ENCODE peak calls at places on chromosomes 11 and 22, in four cellular contexts. One of them, this sample, is unnamed.
A peak's percentile ranks its signal among the peaks of the same experiment; 100 is the strongest.

GRCh38 chr22:22080270-22080669 is 97.7 kb upstream of the TOP3B start:
- DNase-seq in HL-60: no peak
- DNase-seq in K562: no peak
- DNase-seq in GM12878: no peak
- DNase-seq in this sample: no peak

GRCh38 chr22:28999510-29000224 is 62.0 kb downstream of the C22orf31 start:
- DNase-seq in HL-60: no peak
- DNase-seq in K562: no peak
- DNase-seq in GM12878: no peak
- DNase-seq in this sample: no peak

GRCh38 chr11:107705027-107705426 is 6.8 kb downstream of the SLN start:
- DNase-seq in HL-60: no peak
- DNase-seq in K562: no peak
- DNase-seq in GM12878: no peak
- DNase-seq in this sample: no peak

GRCh38 chr11:114915871-114916270 is 237.5 kb downstream of the NXPE2 start:
- DNase-seq in HL-60: no peak
- DNase-seq in K562: no peak
- DNase-seq in GM12878: no peak
- DNase-seq in this sample: no peak

GRCh38 chr11:70159612-70160570 is 43.2 kb upstream of the FADD start:
- DNase-seq in HL-60: no peak
- DNase-seq in K562: no peak
- DNase-seq in GM12878: no peak
- DNase-seq in this sample: no peak

GRCh38 chr22:48761546-48761945 is 1066.1 kb downstream of the BRD1 start:
- DNase-seq in HL-60: no peak
- DNase-seq in K562: no peak
- DNase-seq in GM12878: no peak
- DNase-seq in this sample: no peak

GRCh38 chr22:43479962-43480361 is 68.1 kb downstream of the MPPED1 start:
- DNase-seq in HL-60: peak; percentile 76
- DNase-seq in K562: no peak
- DNase-seq in GM12878: no peak
- DNase-seq in this sample: no peak

GRCh38 chr22:37148742-37149665 is 712 bp downstream of the IL2RB start:
- DNase-seq in HL-60: no peak
- DNase-seq in K562: no peak
- DNase-seq in GM12878: no peak
- DNase-seq in this sample: no peak

GRCh38 chr22:35484651-35485372 is 55.8 kb upstream of the RASD2 start:
- DNase-seq in HL-60: no peak
- DNase-seq in K562: no peak
- DNase-seq in GM12878: no peak
- DNase-seq in this sample: no peak

GRCh38 chr11:114197799-114198500 is 98.2 kb upstream of the NNMT start:
- DNase-seq in HL-60: no peak
- DNase-seq in K562: no peak
- DNase-seq in GM12878: no peak
- DNase-seq in this sample: no peak

GRCh38 chr11:95888439-95888838 is 35.5 kb downstream of the MTMR2 start:
- DNase-seq in HL-60: no peak
- DNase-seq in K562: no peak
- DNase-seq in GM12878: no peak
- DNase-seq in this sample: no peak

GRCh38 chr11:8285228-8285627 is 21.6 kb upstream of the LMO1 start:
- DNase-seq in HL-60: no peak
- DNase-seq in K562: no peak
- DNase-seq in GM12878: no peak
- DNase-seq in this sample: no peak

GRCh38 chr11:17986007-17986710 is 26.7 kb downstream of the SERGEF start:
- DNase-seq in HL-60: no peak
- DNase-seq in K562: no peak
- DNase-seq in GM12878: no peak
- DNase-seq in this sample: no peak

GRCh38 chr11:20363500-20364411 is at the start of gene HTATIP2:
- DNase-seq in HL-60: peak; percentile 49
- DNase-seq in K562: peak; percentile 91
- DNase-seq in GM12878: no peak
- DNase-seq in this sample: peak; percentile 76

GRCh38 chr11:46710821-46711269 is 8.2 kb upstream of the F2 start:
- DNase-seq in HL-60: no peak
- DNase-seq in K562: no peak
- DNase-seq in GM12878: no peak
- DNase-seq in this sample: no peak

GRCh38 chr11:19995131-19995530 is 165.1 kb downstream of the DBX1 start:
- DNase-seq in HL-60: no peak
- DNase-seq in K562: peak; percentile 70
- DNase-seq in GM12878: no peak
- DNase-seq in this sample: no peak

GRCh38 chr11:132874638-132875037 is 657.7 kb downstream of the OPCML start:
- DNase-seq in HL-60: no peak
- DNase-seq in K562: no peak
- DNase-seq in GM12878: no peak
- DNase-seq in this sample: no peak

GRCh38 chr11:101321222-101321621 is 191.6 kb upstream of the PGR start:
- DNase-seq in HL-60: no peak
- DNase-seq in K562: no peak
- DNase-seq in GM12878: no peak
- DNase-seq in this sample: no peak

GRCh38 chr11:115423728-115424459 is 80.3 kb downstream of the CADM1 start:
- DNase-seq in HL-60: no peak
- DNase-seq in K562: no peak
- DNase-seq in GM12878: no peak
- DNase-seq in this sample: no peak

GRCh38 chr11:59615132-59615636 is 390 bp downstream of the OSBP start:
- DNase-seq in HL-60: peak; percentile 25
- DNase-seq in K562: peak; percentile 66
- DNase-seq in GM12878: no peak
- DNase-seq in this sample: peak; percentile 24

GRCh38 chr11:12249590-12250260 is 127.6 kb upstream of the PARVA start:
- DNase-seq in HL-60: no peak
- DNase-seq in K562: no peak
- DNase-seq in GM12878: no peak
- DNase-seq in this sample: no peak

GRCh38 chr11:75597636-75598035 is 35.6 kb downstream of the SERPINH1 start:
- DNase-seq in HL-60: peak; percentile 12
- DNase-seq in K562: peak; percentile 71
- DNase-seq in GM12878: no peak
- DNase-seq in this sample: peak; percentile 43

GRCh38 chr11:30568933-30569332 is 17.2 kb downstream of the MPPED2 start:
- DNase-seq in HL-60: no peak
- DNase-seq in K562: no peak
- DNase-seq in GM12878: no peak
- DNase-seq in this sample: no peak
- TF ChIP-seq SPI1 in HL-60: no peak
- TF ChIP-seq SPI1 in K562: no peak
- TF ChIP-seq SPI1 in GM12878: no peak
- TF ChIP-seq SPI1 in this sample: no peak

DNA sequence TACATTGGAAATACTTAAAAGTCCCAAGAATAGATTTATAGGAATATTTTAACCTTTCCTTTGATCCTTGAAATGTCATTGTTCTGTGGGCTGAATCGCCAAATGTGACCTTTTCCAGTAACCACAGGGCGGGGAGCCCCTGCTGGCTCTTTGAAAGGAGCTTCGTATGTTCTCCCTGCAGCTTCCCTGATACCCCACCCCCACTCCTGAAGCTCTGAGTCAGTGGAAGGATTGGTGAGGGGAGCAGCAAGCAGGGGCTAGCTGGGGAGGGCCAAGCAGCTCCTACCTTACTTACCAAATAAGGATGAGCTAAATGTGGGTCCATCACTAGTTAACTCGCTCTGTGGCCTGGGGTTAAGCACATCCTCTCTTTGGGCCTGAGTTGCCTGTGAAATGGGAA is 87.7 kb downstream of the CHST1 start:
- DNase-seq in HL-60: no peak
- DNase-seq in K562: no peak
- DNase-seq in GM12878: no peak
- DNase-seq in this sample: no peak
- TF ChIP-seq POLR2AphosphoS5 in HL-60: no peak
- TF ChIP-seq POLR2AphosphoS5 in K562: no peak
- TF ChIP-seq POLR2AphosphoS5 in GM12878: no peak
- TF ChIP-seq POLR2AphosphoS5 in this sample: no peak

DNA sequence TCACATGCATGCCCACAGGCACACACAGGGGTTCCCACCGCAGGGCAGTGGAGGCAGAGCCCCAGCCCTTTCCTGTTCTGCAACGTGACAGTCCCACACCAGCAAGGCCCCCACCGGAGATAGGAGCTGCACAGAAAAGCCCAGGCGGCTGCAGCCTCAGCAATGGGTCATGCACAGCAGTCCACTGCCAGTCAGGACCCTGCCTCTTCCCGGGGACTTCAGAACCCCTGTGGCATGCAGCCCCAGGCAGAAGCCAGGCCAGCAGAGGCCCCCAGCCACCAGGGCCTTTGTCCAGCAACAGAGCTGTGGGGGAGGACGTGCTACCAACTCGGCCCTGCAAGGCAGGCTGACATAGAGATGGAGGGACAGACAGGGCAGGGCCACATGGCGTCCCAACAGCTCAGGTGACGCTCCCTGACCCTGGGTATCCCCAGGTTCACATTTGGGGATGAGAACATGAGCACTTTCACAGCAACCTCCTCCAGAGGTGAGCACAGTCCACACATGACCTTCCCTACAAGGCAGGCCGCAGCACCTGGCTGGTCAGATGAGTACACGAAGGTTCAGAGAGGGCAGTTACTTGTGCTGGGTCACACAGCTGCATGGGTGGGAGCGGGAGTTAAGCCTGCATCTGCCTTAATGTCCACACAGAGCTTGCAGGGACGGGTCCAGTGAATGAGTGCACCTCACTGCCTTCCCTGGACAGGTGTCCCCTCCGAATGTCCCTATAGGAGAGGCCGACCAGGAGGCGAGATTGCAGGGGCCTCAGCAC is 87.3 kb downstream of the CELSR1 start:
- DNase-seq in HL-60: no peak
- DNase-seq in K562: no peak
- DNase-seq in GM12878: no peak
- DNase-seq in this sample: no peak
- TF ChIP-seq SPI1 in HL-60: no peak
- TF ChIP-seq SPI1 in K562: no peak
- TF ChIP-seq SPI1 in GM12878: no peak
- TF ChIP-seq SPI1 in this sample: no peak

GRCh38 chr11:93740031-93740801 is 1.1 kb downstream of the TAF1D start:
- DNase-seq in HL-60: peak; percentile 64
- DNase-seq in K562: peak; percentile 54
- DNase-seq in GM12878: no peak
- DNase-seq in this sample: no peak

GRCh38 chr11:93740802-93741093 is 547 bp downstream of the TAF1D start:
- DNase-seq in HL-60: peak; percentile 74
- DNase-seq in K562: peak; percentile 80
- DNase-seq in GM12878: no peak
- DNase-seq in this sample: peak; percentile 24

GRCh38 chr11:93743316-93743715 is 1.8 kb downstream of the C11orf54 start:
- DNase-seq in HL-60: no peak
- DNase-seq in K562: no peak
- DNase-seq in GM12878: no peak
- DNase-seq in this sample: no peak

GRCh38 chr11:93741882-93742226 is 382 bp downstream of the C11orf54 start:
- DNase-seq in HL-60: peak; percentile 51
- DNase-seq in K562: peak; percentile 59
- DNase-seq in GM12878: no peak
- DNase-seq in this sample: no peak

GRCh38 chr11:93741094-93741881 is at the start of the genes C11orf54 and TAF1D:
- DNase-seq in HL-60: peak; percentile 98
- DNase-seq in K562: peak; percentile 99
- DNase-seq in GM12878: peak; percentile 93
- DNase-seq in this sample: peak; percentile 74
- TF ChIP-seq POLR2AphosphoS5 in HL-60: peak; percentile 97
- TF ChIP-seq POLR2AphosphoS5 in K562: peak; percentile 99
- TF ChIP-seq POLR2AphosphoS5 in GM12878: peak; percentile 100
- TF ChIP-seq POLR2AphosphoS5 in this sample: peak; percentile 99

GRCh38 chr11:62919476-62919875 is 1.7 kb downstream of the CHRM1 start:
- DNase-seq in HL-60: no peak
- DNase-seq in K562: no peak
- DNase-seq in GM12878: no peak
- DNase-seq in this sample: no peak

GRCh38 chr11:62918531-62918930 is 2.6 kb downstream of the CHRM1 start:
- DNase-seq in HL-60: no peak
- DNase-seq in K562: no peak
- DNase-seq in GM12878: no peak
- DNase-seq in this sample: no peak

GRCh38 chr11:62921201-62921572 is at the start of gene CHRM1:
- DNase-seq in HL-60: no peak
- DNase-seq in K562: no peak
- DNase-seq in GM12878: no peak
- DNase-seq in this sample: no peak

GRCh38 chr11:62919898-62920640 is 1.1 kb downstream of the CHRM1 start:
- DNase-seq in HL-60: no peak
- DNase-seq in K562: peak; percentile 69
- DNase-seq in GM12878: no peak
- DNase-seq in this sample: no peak

DNA sequence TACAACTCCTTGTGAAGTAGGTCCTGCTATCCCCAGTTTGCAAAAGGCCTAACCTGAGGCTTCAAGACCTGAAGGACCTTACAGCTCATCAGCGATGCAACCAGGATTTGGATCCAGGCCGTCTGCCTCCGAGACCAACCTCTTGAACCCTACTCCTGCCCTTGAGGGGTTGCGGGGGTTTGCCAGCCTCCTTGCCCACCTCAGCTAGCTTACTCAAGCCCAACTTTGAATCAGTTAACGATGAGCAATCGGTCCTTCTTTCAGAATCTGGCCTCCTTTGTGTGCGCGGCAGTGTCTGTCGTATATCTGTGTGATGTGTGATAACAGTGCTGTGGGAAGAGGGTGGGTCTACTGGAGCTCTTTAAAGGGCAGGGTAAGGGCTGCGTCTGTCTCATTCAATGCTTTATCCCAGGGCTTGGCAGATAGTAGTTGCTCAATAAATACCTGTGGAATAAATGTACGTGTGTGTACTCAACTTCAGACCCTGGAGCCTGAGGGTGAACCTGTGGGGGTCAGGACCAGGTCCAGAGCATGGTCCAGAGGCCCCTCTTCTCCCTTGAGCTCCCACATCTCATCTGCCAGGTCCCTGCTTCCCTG is 3.2 kb downstream of the CHRM1 start:
- DNase-seq in HL-60: no peak
- DNase-seq in K562: no peak
- DNase-seq in GM12878: no peak
- DNase-seq in this sample: no peak
- TF ChIP-seq SPI1 in HL-60: no peak
- TF ChIP-seq SPI1 in K562: no peak
- TF ChIP-seq SPI1 in GM12878: no peak
- TF ChIP-seq SPI1 in this sample: no peak

GRCh38 chr11:6646631-6647281 is 8.9 kb downstream of the DCHS1 start:
- DNase-seq in HL-60: peak; percentile 75
- DNase-seq in K562: no peak
- DNase-seq in GM12878: peak; percentile 61
- DNase-seq in this sample: peak; percentile 61
- TF ChIP-seq POLR2AphosphoS5 in HL-60: peak; percentile 50
- TF ChIP-seq POLR2AphosphoS5 in K562: no peak
- TF ChIP-seq POLR2AphosphoS5 in GM12878: no peak
- TF ChIP-seq POLR2AphosphoS5 in this sample: no peak

This sample was measured in GM12891.